ENCODE peak calls at places on chromosomes 6 and 20, in eight cellular contexts. One of them, this sample, is unnamed.

GRCh38 chr6:44630125-44631028 is 242.9 kb downstream of the CDC5L start:
- DNase-seq in hepatocyte: peak
- DNase-seq in cardiac muscle cell: peak
- DNase-seq in Calu3: peak
- DNase-seq in epithelial cell of esophagus: peak
- DNase-seq in lower leg skin: no peak
- DNase-seq in mammary epithelial cell: peak
- DNase-seq in heart left ventricle: peak
- DNase-seq in this sample: peak

GRCh38 chr6:40350942-40351217 is 236.3 kb downstream of the LRFN2 start:
- DNase-seq in cardiac muscle cell: no peak
- DNase-seq in lower leg skin: no peak
- DNase-seq in heart left ventricle: peak
- DNase-seq in Calu3: no peak
- DNase-seq in hepatocyte: no peak
- DNase-seq in mammary epithelial cell: no peak
- DNase-seq in epithelial cell of esophagus: no peak
- DNase-seq in this sample: no peak

GRCh38 chr6:25150863-25151262 is 128.3 kb upstream of the CARMIL1 start:
- DNase-seq in epithelial cell of esophagus: no peak
- DNase-seq in cardiac muscle cell: no peak
- DNase-seq in lower leg skin: no peak
- DNase-seq in mammary epithelial cell: no peak
- DNase-seq in hepatocyte: no peak
- DNase-seq in Calu3: no peak
- DNase-seq in heart left ventricle: no peak
- DNase-seq in this sample: no peak

GRCh38 chr6:56719310-56719709 is 76.6 kb upstream of the DST start:
- DNase-seq in cardiac muscle cell: no peak
- DNase-seq in Calu3: no peak
- DNase-seq in epithelial cell of esophagus: no peak
- DNase-seq in heart left ventricle: no peak
- DNase-seq in lower leg skin: no peak
- DNase-seq in mammary epithelial cell: no peak
- DNase-seq in hepatocyte: no peak
- DNase-seq in this sample: no peak

GRCh38 chr6:89589297-89590074 is 49.1 kb downstream of the LYRM2 start:
- DNase-seq in epithelial cell of esophagus: no peak
- DNase-seq in mammary epithelial cell: no peak
- DNase-seq in heart left ventricle: no peak
- DNase-seq in hepatocyte: no peak
- DNase-seq in Calu3: no peak
- DNase-seq in lower leg skin: no peak
- DNase-seq in cardiac muscle cell: no peak
- DNase-seq in this sample: no peak

GRCh38 chr20:36856691-36857635 is 19.0 kb upstream of the TLDC2 start:
- DNase-seq in lower leg skin: no peak
- DNase-seq in epithelial cell of esophagus: peak
- DNase-seq in mammary epithelial cell: peak
- DNase-seq in hepatocyte: no peak
- DNase-seq in cardiac muscle cell: no peak
- DNase-seq in heart left ventricle: peak
- DNase-seq in Calu3: no peak
- DNase-seq in this sample: no peak

GRCh38 chr6:1406306-1407058 is 17.1 kb downstream of the FOXF2 start:
- DNase-seq in epithelial cell of esophagus: no peak
- DNase-seq in cardiac muscle cell: no peak
- DNase-seq in heart left ventricle: no peak
- DNase-seq in lower leg skin: no peak
- DNase-seq in Calu3: no peak
- DNase-seq in mammary epithelial cell: no peak
- DNase-seq in hepatocyte: no peak
- DNase-seq in this sample: no peak

GRCh38 chr6:117592983-117593759 is 9.1 kb downstream of the GOPC start:
- DNase-seq in heart left ventricle: no peak
- DNase-seq in hepatocyte: no peak
- DNase-seq in cardiac muscle cell: no peak
- DNase-seq in lower leg skin: no peak
- DNase-seq in mammary epithelial cell: no peak
- DNase-seq in Calu3: no peak
- DNase-seq in epithelial cell of esophagus: peak
- DNase-seq in this sample: no peak

GRCh38 chr20:24981750-24982149 is 10.8 kb downstream of the APMAP start:
- DNase-seq in cardiac muscle cell: no peak
- DNase-seq in hepatocyte: no peak
- DNase-seq in lower leg skin: no peak
- DNase-seq in mammary epithelial cell: no peak
- DNase-seq in heart left ventricle: no peak
- DNase-seq in Calu3: no peak
- DNase-seq in epithelial cell of esophagus: no peak
- DNase-seq in this sample: no peak

GRCh38 chr6:747006-747405 is 54.1 kb upstream of the EXOC2 start:
- DNase-seq in epithelial cell of esophagus: no peak
- DNase-seq in hepatocyte: no peak
- DNase-seq in lower leg skin: no peak
- DNase-seq in cardiac muscle cell: no peak
- DNase-seq in heart left ventricle: no peak
- DNase-seq in mammary epithelial cell: no peak
- DNase-seq in Calu3: no peak
- DNase-seq in this sample: no peak

GRCh38 chr20:17024513-17025105 is 202.2 kb upstream of the PCSK2 start:
- DNase-seq in epithelial cell of esophagus: no peak
- DNase-seq in mammary epithelial cell: no peak
- DNase-seq in lower leg skin: no peak
- DNase-seq in hepatocyte: peak
- DNase-seq in Calu3: no peak
- DNase-seq in cardiac muscle cell: no peak
- DNase-seq in heart left ventricle: no peak
- DNase-seq in this sample: no peak

GRCh38 chr6:38434051-38434450 is 205.7 kb downstream of the BTBD9 start:
- DNase-seq in mammary epithelial cell: no peak
- DNase-seq in Calu3: no peak
- DNase-seq in hepatocyte: no peak
- DNase-seq in heart left ventricle: no peak
- DNase-seq in epithelial cell of esophagus: no peak
- DNase-seq in lower leg skin: no peak
- DNase-seq in cardiac muscle cell: no peak
- DNase-seq in this sample: no peak

GRCh38 chr6:136326038-136326561 is 36.5 kb upstream of the BCLAF1 start:
- DNase-seq in cardiac muscle cell: peak
- DNase-seq in epithelial cell of esophagus: peak
- DNase-seq in Calu3: no peak
- DNase-seq in hepatocyte: peak
- DNase-seq in mammary epithelial cell: peak
- DNase-seq in heart left ventricle: no peak
- DNase-seq in lower leg skin: no peak
- DNase-seq in this sample: peak

GRCh38 chr6:21045135-21045616 is 510.9 kb downstream of the CDKAL1 start:
- DNase-seq in Calu3: peak
- DNase-seq in hepatocyte: no peak
- DNase-seq in lower leg skin: no peak
- DNase-seq in mammary epithelial cell: no peak
- DNase-seq in heart left ventricle: no peak
- DNase-seq in cardiac muscle cell: no peak
- DNase-seq in epithelial cell of esophagus: no peak
- DNase-seq in this sample: no peak

GRCh38 chr20:54606384-54606783 is 131.0 kb downstream of the DOK5 start:
- DNase-seq in heart left ventricle: no peak
- DNase-seq in hepatocyte: no peak
- DNase-seq in Calu3: no peak
- DNase-seq in mammary epithelial cell: no peak
- DNase-seq in lower leg skin: no peak
- DNase-seq in epithelial cell of esophagus: no peak
- DNase-seq in cardiac muscle cell: no peak
- DNase-seq in this sample: no peak

GRCh38 chr6:140178550-140179334 is 804.3 kb upstream of the CITED2 start:
- DNase-seq in epithelial cell of esophagus: peak
- DNase-seq in mammary epithelial cell: peak
- DNase-seq in lower leg skin: no peak
- DNase-seq in hepatocyte: no peak
- DNase-seq in heart left ventricle: no peak
- DNase-seq in Calu3: no peak
- DNase-seq in cardiac muscle cell: no peak
- DNase-seq in this sample: no peak

GRCh38 chr6:1296079-1296478 is 15.8 kb upstream of the FOXQ1 start:
- DNase-seq in hepatocyte: no peak
- DNase-seq in mammary epithelial cell: no peak
- DNase-seq in cardiac muscle cell: no peak
- DNase-seq in epithelial cell of esophagus: peak
- DNase-seq in Calu3: no peak
- DNase-seq in lower leg skin: no peak
- DNase-seq in heart left ventricle: no peak
- DNase-seq in this sample: no peak

GRCh38 chr20:37330316-37330715 is 15.6 kb upstream of the SRC start:
- DNase-seq in cardiac muscle cell: no peak
- DNase-seq in Calu3: no peak
- DNase-seq in heart left ventricle: no peak
- DNase-seq in mammary epithelial cell: no peak
- DNase-seq in lower leg skin: no peak
- DNase-seq in hepatocyte: no peak
- DNase-seq in epithelial cell of esophagus: no peak
- DNase-seq in this sample: no peak

GRCh38 chr6:46606318-46606717 is 46.3 kb downstream of the CYP39A1 start:
- DNase-seq in epithelial cell of esophagus: no peak
- DNase-seq in hepatocyte: no peak
- DNase-seq in heart left ventricle: no peak
- DNase-seq in cardiac muscle cell: peak
- DNase-seq in Calu3: no peak
- DNase-seq in lower leg skin: no peak
- DNase-seq in mammary epithelial cell: no peak
- DNase-seq in this sample: no peak

GRCh38 chr20:24918579-24919566 is 30.2 kb upstream of the CST7 start:
- DNase-seq in mammary epithelial cell: no peak
- DNase-seq in epithelial cell of esophagus: no peak
- DNase-seq in hepatocyte: no peak
- DNase-seq in cardiac muscle cell: no peak
- DNase-seq in heart left ventricle: no peak
- DNase-seq in lower leg skin: no peak
- DNase-seq in Calu3: no peak
- DNase-seq in this sample: no peak

GRCh38 chr6:4028051-4028450 is 50.9 kb downstream of the FAM217A start:
- DNase-seq in epithelial cell of esophagus: no peak
- DNase-seq in heart left ventricle: no peak
- DNase-seq in cardiac muscle cell: no peak
- DNase-seq in Calu3: no peak
- DNase-seq in lower leg skin: no peak
- DNase-seq in hepatocyte: no peak
- DNase-seq in mammary epithelial cell: no peak
- DNase-seq in this sample: no peak

DNA sequence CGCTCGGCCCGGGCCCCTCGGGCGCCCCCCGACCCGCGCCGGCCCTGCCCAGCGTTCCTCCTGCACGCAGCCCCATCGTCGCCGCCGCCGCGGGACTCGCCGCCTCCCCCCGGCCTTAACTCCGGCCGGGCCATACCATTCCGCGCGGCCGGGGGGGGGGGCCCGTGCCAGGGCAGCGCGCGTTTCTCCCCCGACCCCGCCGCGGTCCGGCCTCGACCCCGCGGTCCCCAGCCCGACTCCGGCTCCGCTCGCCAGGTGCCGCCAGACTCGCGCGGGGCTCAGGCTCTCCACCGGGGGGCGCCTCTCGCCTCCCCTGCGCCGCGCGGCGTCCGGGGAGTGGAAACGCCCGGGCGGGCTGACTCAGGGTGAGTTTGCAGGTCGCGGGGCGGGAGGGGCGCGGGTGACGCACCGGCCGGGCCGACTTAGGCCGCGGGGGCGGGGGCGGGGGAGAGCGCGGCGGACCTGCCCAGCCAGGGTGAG is at the start of gene SRXN1:
- DNase-seq in Calu3: peak
- DNase-seq in cardiac muscle cell: peak
- DNase-seq in lower leg skin: peak
- DNase-seq in heart left ventricle: peak
- DNase-seq in mammary epithelial cell: peak
- DNase-seq in hepatocyte: peak
- DNase-seq in epithelial cell of esophagus: peak
- DNase-seq in this sample: peak
- TF ChIP-seq CTCF in Calu3: peak
- TF ChIP-seq CTCF in cardiac muscle cell: peak
- TF ChIP-seq CTCF in lower leg skin: no peak
- TF ChIP-seq CTCF in heart left ventricle: peak
- TF ChIP-seq CTCF in mammary epithelial cell: peak
- TF ChIP-seq CTCF in hepatocyte: peak
- TF ChIP-seq CTCF in epithelial cell of esophagus: peak
- TF ChIP-seq CTCF in this sample: peak

GRCh38 chr6:13194852-13195251 is 133.5 kb downstream of the TBC1D7 start:
- DNase-seq in mammary epithelial cell: peak
- DNase-seq in hepatocyte: peak
- DNase-seq in cardiac muscle cell: peak
- DNase-seq in heart left ventricle: peak
- DNase-seq in epithelial cell of esophagus: peak
- DNase-seq in lower leg skin: peak
- DNase-seq in Calu3: peak
- DNase-seq in this sample: peak
- TF ChIP-seq CTCF in mammary epithelial cell: peak
- TF ChIP-seq CTCF in hepatocyte: peak
- TF ChIP-seq CTCF in cardiac muscle cell: peak
- TF ChIP-seq CTCF in heart left ventricle: peak
- TF ChIP-seq CTCF in epithelial cell of esophagus: peak
- TF ChIP-seq CTCF in lower leg skin: no peak
- TF ChIP-seq CTCF in Calu3: peak
- TF ChIP-seq CTCF in this sample: peak

DNA sequence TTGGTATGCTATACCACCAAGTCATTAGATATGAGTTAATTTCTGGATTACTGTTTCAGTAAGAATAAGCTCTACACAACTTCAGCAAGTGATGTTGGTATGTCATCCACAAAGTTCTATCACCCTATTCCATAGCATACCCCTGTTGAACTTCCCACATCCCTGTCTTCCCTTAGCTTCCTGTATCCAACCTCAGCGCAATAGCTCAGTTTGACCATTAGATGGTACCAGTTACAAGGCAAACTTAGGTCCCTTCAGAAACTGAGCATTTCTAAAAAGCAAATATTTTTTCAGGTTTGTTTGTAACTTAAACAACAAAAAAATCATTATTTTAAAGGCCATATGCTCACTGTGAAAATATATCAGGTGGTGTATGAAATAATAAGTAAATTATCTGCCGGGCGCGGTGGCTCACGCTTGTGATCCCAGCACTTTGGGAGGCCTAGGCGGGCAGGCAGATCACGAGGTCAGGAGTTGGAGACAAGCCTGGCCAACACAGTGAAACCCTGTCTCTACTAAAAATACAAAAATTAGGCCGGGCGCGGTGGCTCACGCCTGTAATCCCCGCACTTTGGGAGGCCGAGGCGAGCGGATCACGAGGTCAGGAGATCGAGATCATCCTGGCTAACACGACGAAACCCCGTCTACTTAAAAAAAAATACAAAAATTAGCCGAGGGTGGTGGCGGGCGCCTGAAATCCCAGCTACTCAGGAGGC is 8.8 kb upstream of the MOG start:
- DNase-seq in hepatocyte: peak
- DNase-seq in heart left ventricle: no peak
- DNase-seq in lower leg skin: no peak
- DNase-seq in epithelial cell of esophagus: peak
- DNase-seq in Calu3: peak
- DNase-seq in cardiac muscle cell: peak
- DNase-seq in mammary epithelial cell: peak
- DNase-seq in this sample: no peak
- TF ChIP-seq CTCF in hepatocyte: peak
- TF ChIP-seq CTCF in heart left ventricle: peak
- TF ChIP-seq CTCF in lower leg skin: no peak
- TF ChIP-seq CTCF in epithelial cell of esophagus: peak
- TF ChIP-seq CTCF in Calu3: peak
- TF ChIP-seq CTCF in cardiac muscle cell: peak
- TF ChIP-seq CTCF in mammary epithelial cell: peak
- TF ChIP-seq CTCF in this sample: peak

GRCh38 chr6:6436366-6436765 is 115.9 kb upstream of the F13A1 start:
- DNase-seq in lower leg skin: no peak
- DNase-seq in epithelial cell of esophagus: peak
- DNase-seq in hepatocyte: no peak
- DNase-seq in Calu3: no peak
- DNase-seq in heart left ventricle: no peak
- DNase-seq in mammary epithelial cell: no peak
- DNase-seq in cardiac muscle cell: no peak
- DNase-seq in this sample: no peak
- TF ChIP-seq CTCF in lower leg skin: no peak
- TF ChIP-seq CTCF in epithelial cell of esophagus: no peak
- TF ChIP-seq CTCF in hepatocyte: no peak
- TF ChIP-seq CTCF in Calu3: no peak
- TF ChIP-seq CTCF in heart left ventricle: no peak
- TF ChIP-seq CTCF in mammary epithelial cell: no peak
- TF ChIP-seq CTCF in cardiac muscle cell: no peak
- TF ChIP-seq CTCF in this sample: no peak